ENCODE peak calls at places on chromosomes 3 and 15, in eight cellular contexts. F is AG09309, V is left cardiac atrium, S is NCI-H1092 treated with DMSO at 0.1 percent for 48 hours, I is ovary, G is uterus, P is NCI-H2227 treated with DMSO at 0.1 percent for 48 hours, W is anterior cingulate cortex. H is an unnamed sample.
A peak's percentile ranks its signal among the peaks of the same experiment; 100 is the strongest.

GRCh38 chr3:129592362-129593150 is 13.9 kb downstream of the PLXND1 start:
- DNase-seq in F (no peak), V (peak; percentile 80), S (no peak), I (peak; percentile 74), G (peak; percentile 83), P (peak; percentile 28), W (peak; percentile 35), H (peak; percentile 87)

GRCh38 chr15:34240537-34240936 is 15.7 kb downstream of the EMC4 start:
- DNase-seq in F (no peak), V (no peak), S (no peak), I (no peak), G (no peak), P (no peak), W (no peak), H (no peak)

GRCh38 chr3:50605901-50606326 is 5.7 kb downstream of the CISH start:
- DNase-seq in F (no peak), V (no peak), S (no peak), I (no peak), G (no peak), P (no peak), W (no peak), H (no peak)

GRCh38 chr3:12436514-12437222 is 47.6 kb upstream of the TSEN2 start:
- DNase-seq in F (peak; percentile 8), V (no peak), S (no peak), I (no peak), G (peak; percentile 55), P (no peak), W (no peak), H (no peak)

GRCh38 chr15:59154268-59154667 is 49.3 kb downstream of the CCNB2 start:
- DNase-seq in F (no peak), V (no peak), S (no peak), I (no peak), G (no peak), P (no peak), W (no peak), H (no peak)

GRCh38 chr15:25981114-25981513 is 118.0 kb upstream of the ATP10A start:
- DNase-seq in F (no peak), V (no peak), S (no peak), I (no peak), G (no peak), P (no peak), W (no peak), H (no peak)

GRCh38 chr3:124467980-124468902 is 262.0 kb upstream of the UMPS start:
- DNase-seq in F (no peak), V (peak; percentile 44), S (peak; percentile 61), I (peak; percentile 23), G (peak; percentile 54), P (peak; percentile 57), W (peak; percentile 21), H (no peak)

GRCh38 chr15:101808201-101808600 is 3.8 kb upstream of the OR4F15 start:
- DNase-seq in F (peak; percentile 32), V (no peak), S (peak; percentile 23), I (no peak), G (no peak), P (no peak), W (no peak), H (no peak)

GRCh38 chr3:30081904-30082303 is 524.5 kb upstream of the TGFBR2 start:
- DNase-seq in F (no peak), V (no peak), S (no peak), I (no peak), G (no peak), P (no peak), W (no peak), H (no peak)

GRCh38 chr3:177978948-177979347 is 557.3 kb upstream of the KCNMB2 start:
- DNase-seq in F (no peak), V (no peak), S (no peak), I (no peak), G (no peak), P (no peak), W (no peak), H (no peak)

GRCh38 chr3:104717828-104718196 is 648.9 kb upstream of the ALCAM start:
- DNase-seq in F (no peak), V (no peak), S (no peak), I (no peak), G (no peak), P (no peak), W (no peak), H (no peak)

GRCh38 chr15:38793181-38793580 is 228.6 kb upstream of the RASGRP1 start:
- DNase-seq in F (no peak), V (no peak), S (no peak), I (no peak), G (no peak), P (no peak), W (no peak), H (no peak)

GRCh38 chr3:66625464-66626216 is 124.8 kb upstream of the LRIG1 start:
- DNase-seq in F (no peak), V (no peak), S (no peak), I (no peak), G (no peak), P (no peak), W (no peak), H (no peak)

GRCh38 chr3:46994801-46995731 is 15.6 kb downstream of the NBEAL2 start:
- DNase-seq in F (no peak), V (peak; percentile 18), S (no peak), I (no peak), G (no peak), P (no peak), W (no peak), H (no peak)

GRCh38 chr15:83565553-83566159 is 88.3 kb upstream of the ADAMTSL3 start:
- DNase-seq in F (no peak), V (no peak), S (peak; percentile 10), I (no peak), G (no peak), P (peak; percentile 17), W (no peak), H (no peak)

GRCh38 chr3:59424268-59425010 is 374.6 kb upstream of the CFAP20DC start:
- DNase-seq in F (peak; percentile 64), V (no peak), S (no peak), I (no peak), G (no peak), P (no peak), W (no peak), H (no peak)

GRCh38 chr3:95815828-95816227 is 998.6 kb upstream of the EPHA6 start:
- DNase-seq in F (no peak), V (peak; percentile 19), S (no peak), I (no peak), G (no peak), P (no peak), W (no peak), H (no peak)

GRCh38 chr15:61169904-61170695 is 59.0 kb downstream of the RORA start:
- DNase-seq in F (no peak), V (no peak), S (no peak), I (no peak), G (no peak), P (no peak), W (no peak), H (no peak)

GRCh38 chr3:12479919-12480425 is 4.3 kb upstream of the TSEN2 start:
- DNase-seq in F (no peak), V (peak; percentile 28), S (peak; percentile 66), I (no peak), G (no peak), P (peak; percentile 33), W (peak; percentile 15), H (peak; percentile 60)

GRCh38 chr3:190036631-190037030 is 84.1 kb downstream of the P3H2 start:
- DNase-seq in F (no peak), V (no peak), S (no peak), I (no peak), G (no peak), P (no peak), W (no peak), H (no peak)

GRCh38 chr3:122754867-122755835 is 38.5 kb downstream of the HSPBAP1 start:
- DNase-seq in F (peak; percentile 13), V (no peak), S (no peak), I (no peak), G (no peak), P (no peak), W (no peak), H (no peak)

GRCh38 chr3:17062736-17063135 is 178.0 kb downstream of the PLCL2 start:
- DNase-seq in F (no peak), V (no peak), S (no peak), I (no peak), G (no peak), P (no peak), W (no peak), H (no peak)

GRCh38 chr15:82805994-82806406 is at the start of gene FSD2:
- DNase-seq in F (no peak), V (peak; percentile 35), S (no peak), I (no peak), G (no peak), P (no peak), W (no peak), H (no peak)

GRCh38 chr3:162292409-162292808 is 795.8 kb downstream of the OTOL1 start:
- DNase-seq in F (no peak), V (no peak), S (peak; percentile 23), I (no peak), G (no peak), P (no peak), W (no peak), H (no peak)

GRCh38 chr15:46591462-46591861 is 956.6 kb downstream of the SQOR start:
- DNase-seq in F (no peak), V (no peak), S (no peak), I (no peak), G (no peak), P (no peak), W (no peak), H (no peak)

GRCh38 chr3:46812237-46812791 is 50.9 kb downstream of the MYL3 start:
- DNase-seq in F (no peak), V (peak; percentile 82), S (peak; percentile 19), I (peak; percentile 67), G (peak; percentile 75), P (no peak), W (no peak), H (peak; percentile 73)

GRCh38 chr15:35874260-35874905 is 328.4 kb upstream of the DPH6 start:
- DNase-seq in F (peak; percentile 62), V (no peak), S (no peak), I (no peak), G (no peak), P (no peak), W (no peak), H (no peak)

GRCh38 chr3:158911586-158911985 is 109.7 kb downstream of the MFSD1 start:
- DNase-seq in F (no peak), V (no peak), S (no peak), I (no peak), G (no peak), P (no peak), W (no peak), H (no peak)

GRCh38 chr3:195131149-195131548 is 139.8 kb downstream of the XXYLT1 start:
- DNase-seq in F (no peak), V (no peak), S (no peak), I (no peak), G (no peak), P (no peak), W (no peak), H (no peak)

GRCh38 chr3:125154800-125155269 is 57.7 kb downstream of the SLC12A8 start:
- DNase-seq in F (no peak), V (no peak), S (no peak), I (no peak), G (no peak), P (no peak), W (no peak), H (no peak)

GRCh38 chr3:188776447-188776846 is 395.3 kb upstream of the TPRG1 start:
- DNase-seq in F (no peak), V (no peak), S (no peak), I (no peak), G (no peak), P (no peak), W (no peak), H (no peak)

GRCh38 chr15:31503758-31504461 is 177.3 kb downstream of the KLF13 start:
- DNase-seq in F (no peak), V (no peak), S (no peak), I (no peak), G (no peak), P (no peak), W (no peak), H (no peak)

GRCh38 chr3:94529821-94530220 is 467.0 kb downstream of the NSUN3 start:
- DNase-seq in F (no peak), V (no peak), S (no peak), I (no peak), G (no peak), P (no peak), W (no peak), H (no peak)

GRCh38 chr3:89740881-89741177 is 633.4 kb downstream of the EPHA3 start:
- DNase-seq in F (no peak), V (no peak), S (no peak), I (no peak), G (no peak), P (no peak), W (no peak), H (no peak)

H was measured in sciatic nerve.